ENCODE peak calls at places on chromosome 22, in four cellular contexts. X is GM12878, K is NT2/D1, M is HepG2. V is an unnamed sample.

GRCh38 chr22:24588756-24589481 is 4.0 kb downstream of the LRRC75B start:
- DNase-seq in X (no peak), K (no peak), M (no peak), V (no peak)

GRCh38 chr22:31621507-31622160 is 40.4 kb downstream of the PISD start:
- DNase-seq in X (no peak), K (no peak), M (no peak), V (no peak)

GRCh38 chr22:32069579-32070372 is 26.7 kb downstream of the SLC5A1 start:
- DNase-seq in X (no peak), K (no peak), M (no peak), V (no peak)

GRCh38 chr22:38313384-38313955 is 3.8 kb downstream of the CSNK1E start:
- DNase-seq in X (peak; percentile 35), K (no peak), M (no peak), V (no peak)

GRCh38 chr22:23144432-23144831 is 845 bp upstream of the RAB36 start:
- DNase-seq in X (no peak), K (no peak), M (no peak), V (no peak)

GRCh38 chr22:18090286-18090685 is 12.5 kb downstream of the PEX26 start:
- DNase-seq in X (no peak), K (no peak), M (no peak), V (no peak)

GRCh38 chr22:37739000-37739399 is 42.2 kb downstream of the TRIOBP start:
- DNase-seq in X (no peak), K (no peak), M (no peak), V (no peak)

GRCh38 chr22:49768511-49768910 is 59.2 kb downstream of the BRD1 start:
- DNase-seq in X (no peak), K (no peak), M (no peak), V (no peak)

GRCh38 chr22:23180893-23181762 is 819 bp downstream of the BCR start:
- DNase-seq in X (no peak), K (no peak), M (no peak), V (no peak)

GRCh38 chr22:44617828-44618227 is 84.2 kb upstream of the PRR5 start:
- DNase-seq in X (no peak), K (no peak), M (no peak), V (no peak)

GRCh38 chr22:26666035-26666338 is 8.6 kb downstream of the MIAT start:
- DNase-seq in X (no peak), K (no peak), M (no peak), V (no peak)

GRCh38 chr22:45469573-45470383 is 32.9 kb upstream of the FBLN1 start:
- DNase-seq in X (no peak), K (no peak), M (no peak), V (no peak)

GRCh38 chr22:24140357-24140756 is 40.9 kb upstream of the SUSD2 start:
- DNase-seq in X (no peak), K (no peak), M (no peak), V (no peak)

GRCh38 chr22:30046716-30047363 is 33.4 kb upstream of the HORMAD2 start:
- DNase-seq in X (no peak), K (no peak), M (no peak), V (no peak)

GRCh38 chr22:30043181-30043580 is 37.1 kb upstream of the HORMAD2 start:
- DNase-seq in X (no peak), K (no peak), M (no peak), V (no peak)

GRCh38 chr22:30045001-30045887 is 35.0 kb upstream of the HORMAD2 start:
- DNase-seq in X (no peak), K (no peak), M (no peak), V (no peak)

GRCh38 chr22:30045901-30046715 is 34.2 kb upstream of the HORMAD2 start:
- DNase-seq in X (no peak), K (no peak), M (no peak), V (no peak)

DNA sequence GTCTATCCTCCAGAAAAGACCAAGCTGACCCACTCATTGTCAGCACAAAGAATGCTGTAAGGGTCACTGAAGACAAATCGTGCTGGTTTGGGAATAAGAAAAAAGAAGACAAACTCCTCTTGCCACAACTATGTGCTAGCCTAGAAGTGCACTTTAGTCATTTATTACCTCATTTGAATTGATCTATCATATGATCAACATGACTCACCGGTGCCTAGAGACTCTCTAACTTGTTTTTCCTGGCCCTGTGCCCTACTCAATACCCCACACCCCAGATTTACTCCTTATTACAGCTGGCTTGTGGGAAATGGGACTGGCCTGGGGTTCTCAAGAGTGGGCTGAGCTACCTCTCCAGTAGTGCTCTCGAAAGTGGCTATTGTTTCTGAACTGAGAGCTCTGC is 35.9 kb upstream of the HORMAD2 start:
- DNase-seq in X (no peak), K (no peak), M (peak; percentile 34), V (no peak)
- TF ChIP-seq YY1 in X (no peak), K (no peak), M (no peak), V (no peak)

GRCh38 chr22:42844756-42845155 is 12.3 kb downstream of the ARFGAP3 start:
- DNase-seq in X (no peak), K (no peak), M (no peak), V (no peak)
- TF ChIP-seq SUZ12 in X (no peak), K (no peak), M (no peak), V (no peak)

GRCh38 chr22:19289475-19290161 is 1.9 kb downstream of the CLTCL1 start:
- DNase-seq in X (no peak), K (no peak), M (no peak), V (no peak)
- TF ChIP-seq YY1 in X (no peak), K (no peak), M (no peak), V (no peak)

GRCh38 chr22:41597635-41597953 is 8.0 kb upstream of the PMM1 start:
- DNase-seq in X (no peak), K (no peak), M (no peak), V (no peak)

GRCh38 chr22:41598081-41598480 is 8.4 kb upstream of the PMM1 start:
- DNase-seq in X (no peak), K (no peak), M (no peak), V (no peak)

GRCh38 chr22:41598891-41599635 is 9.4 kb upstream of the PMM1 start:
- DNase-seq in X (no peak), K (no peak), M (no peak), V (no peak)

GRCh38 chr22:41603873-41604332 is 14.3 kb upstream of the PMM1 start:
- DNase-seq in X (peak; percentile 91), K (no peak), M (no peak), V (no peak)

DNA sequence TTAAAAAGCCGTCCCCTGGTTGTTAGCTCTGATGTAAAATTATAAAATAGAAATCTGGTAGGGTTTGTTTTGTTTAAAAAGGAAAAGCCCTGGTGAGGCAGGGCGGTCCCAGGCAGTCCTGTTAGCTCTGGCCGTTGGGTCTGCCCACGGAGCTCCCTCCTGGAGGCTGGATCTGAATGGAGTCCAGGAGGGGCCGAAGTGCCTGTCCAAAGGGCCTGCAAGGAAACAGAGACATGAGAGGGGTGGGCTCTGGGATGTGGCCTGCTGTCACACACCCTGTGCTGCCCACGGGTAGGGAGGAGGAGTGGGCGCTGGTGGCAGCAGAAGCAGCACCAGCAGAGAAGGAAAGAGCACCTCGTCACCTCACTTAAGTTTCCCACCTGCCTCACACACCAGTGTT is 11.3 kb upstream of the PMM1 start:
- DNase-seq in X (no peak), K (no peak), M (no peak), V (no peak)
- TF ChIP-seq SUZ12 in X (no peak), K (no peak), M (no peak), V (no peak)

GRCh38 chr22:29093030-29093429 is 20.2 kb downstream of the KREMEN1 start:
- DNase-seq in X (no peak), K (no peak), M (no peak), V (no peak)

GRCh38 chr22:29093980-29094379 is 21.1 kb downstream of the KREMEN1 start:
- DNase-seq in X (no peak), K (no peak), M (no peak), V (no peak)

GRCh38 chr22:29095459-29095858 is 22.6 kb downstream of the KREMEN1 start:
- DNase-seq in X (no peak), K (no peak), M (peak; percentile 84), V (no peak)

GRCh38 chr22:29092243-29092642 is 19.4 kb downstream of the KREMEN1 start:
- DNase-seq in X (no peak), K (no peak), M (no peak), V (no peak)

DNA sequence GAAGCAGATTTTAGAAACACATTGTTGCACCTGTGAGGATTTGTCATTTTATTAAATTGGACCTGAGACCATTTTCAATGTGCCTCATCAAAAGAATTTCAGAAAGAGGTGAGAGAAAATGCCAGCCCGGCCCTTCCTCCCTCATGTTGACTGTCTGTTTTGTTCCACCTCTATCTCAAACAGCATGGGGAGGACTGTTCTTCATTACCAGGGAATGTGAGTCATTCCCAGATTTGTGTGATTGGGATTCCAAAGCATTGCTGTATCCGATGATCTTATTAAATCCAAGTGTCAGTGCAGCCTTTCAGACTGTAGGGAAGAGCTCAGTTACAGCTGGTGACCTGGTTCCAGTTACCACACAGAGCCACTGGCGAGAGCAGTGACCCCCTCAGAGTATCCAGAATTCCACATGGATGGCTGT is 20.7 kb downstream of the KREMEN1 start:
- DNase-seq in X (no peak), K (no peak), M (no peak), V (no peak)
- TF ChIP-seq YY1 in X (no peak), K (no peak), M (no peak), V (no peak)

DNA sequence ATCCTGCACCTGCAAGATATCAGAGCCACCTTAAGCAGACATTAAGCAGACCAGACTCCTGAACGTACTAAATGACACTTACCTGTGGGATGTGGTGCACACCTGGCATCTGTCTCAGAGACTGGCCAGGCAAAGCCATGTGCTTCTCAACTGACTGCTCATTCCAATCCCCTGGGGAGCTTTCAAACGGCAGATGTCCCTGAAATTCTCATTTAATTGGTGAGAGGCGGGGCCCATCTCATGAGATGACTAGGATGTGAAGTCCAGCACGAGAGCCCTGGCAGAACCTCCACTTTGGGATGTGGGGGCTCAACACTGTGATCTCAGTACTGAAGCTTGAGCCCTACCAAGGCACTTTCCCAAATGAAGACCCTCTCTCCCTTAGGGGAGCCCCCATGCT is 84.8 kb upstream of the HMGXB4 start:
- DNase-seq in X (no peak), K (no peak), M (no peak), V (no peak)
- TF ChIP-seq SUZ12 in X (no peak), K (no peak), M (no peak), V (no peak)

GRCh38 chr22:29065468-29066190 is 4.0 kb upstream of the C22orf31 start:
- DNase-seq in X (no peak), K (no peak), M (no peak), V (no peak)
- TF ChIP-seq YY1 in X (no peak), K (no peak), M (no peak), V (no peak)